ENCODE peak calls at places on chromosomes 11 and 22, in six cellular contexts. T is pancreas, P is IMR-90, G is lower leg skin, C is progenitor cell of endocrine pancreas, U is neural progenitor cell. R is an unnamed sample.

GRCh38 chr11:77080643-77081210 is 14.0 kb downstream of the CAPN5 start:
- DNase-seq in T (no peak), P (peak), G (no peak), C (no peak), U (no peak), R (no peak)

GRCh38 chr22:23306438-23306921 is 126.2 kb downstream of the BCR start:
- DNase-seq in T (no peak), P (peak), G (no peak), C (no peak), U (no peak), R (no peak)

GRCh38 chr11:134504146-134504905 is 92.3 kb upstream of the B3GAT1 start:
- DNase-seq in T (no peak), P (no peak), G (no peak), C (no peak), U (peak), R (no peak)

GRCh38 chr22:47921906-47922305 is 1159.5 kb downstream of the TBC1D22A start:
- DNase-seq in T (no peak), P (no peak), G (no peak), C (no peak), U (no peak), R (no peak)

GRCh38 chr11:41978951-41979350 is 519.5 kb upstream of the LRRC4C start:
- DNase-seq in T (no peak), P (no peak), G (no peak), C (no peak), U (no peak), R (no peak)

GRCh38 chr11:64900263-64900678 is 16.7 kb downstream of the ATG2A start:
- DNase-seq in T (no peak), P (peak), G (no peak), C (no peak), U (no peak), R (no peak)

GRCh38 chr11:33585564-33585963 is 115.1 kb downstream of the C11orf91 start:
- DNase-seq in T (no peak), P (no peak), G (no peak), C (no peak), U (no peak), R (no peak)

GRCh38 chr22:29689872-29690213 is 30.0 kb upstream of the CABP7 start:
- DNase-seq in T (peak), P (peak), G (no peak), C (peak), U (peak), R (no peak)

GRCh38 chr22:40690370-40690769 is 11.1 kb downstream of the MCHR1 start:
- DNase-seq in T (no peak), P (no peak), G (no peak), C (no peak), U (no peak), R (no peak)

GRCh38 chr11:2755071-2755470 is 55.3 kb upstream of the KCNQ1OT1 start:
- DNase-seq in T (no peak), P (no peak), G (no peak), C (no peak), U (no peak), R (no peak)

GRCh38 chr11:66859686-66860448 is 3.0 kb downstream of the LRFN4 start:
- DNase-seq in T (no peak), P (no peak), G (no peak), C (no peak), U (no peak), R (no peak)

GRCh38 chr11:14554959-14555358 is 34.8 kb upstream of the PSMA1 start:
- DNase-seq in T (no peak), P (no peak), G (peak), C (no peak), U (no peak), R (no peak)

GRCh38 chr11:115244758-115245157 is 259.5 kb downstream of the CADM1 start:
- DNase-seq in T (no peak), P (peak), G (no peak), C (no peak), U (no peak), R (no peak)

GRCh38 chr11:118908931-118909618 is 16.7 kb downstream of the BCL9L start:
- DNase-seq in T (peak), P (peak), G (no peak), C (no peak), U (peak), R (no peak)

GRCh38 chr11:19460718-19461405 is 220.1 kb upstream of the E2F8 start:
- DNase-seq in T (no peak), P (peak), G (no peak), C (no peak), U (no peak), R (no peak)

GRCh38 chr11:125305346-125305745 is 140.8 kb downstream of the PKNOX2 start:
- DNase-seq in T (no peak), P (no peak), G (no peak), C (no peak), U (no peak), R (no peak)

GRCh38 chr11:134527382-134528243 is 115.6 kb upstream of the B3GAT1 start:
- DNase-seq in T (no peak), P (no peak), G (no peak), C (no peak), U (no peak), R (peak)

GRCh38 chr22:39277135-39277607 is 32.4 kb upstream of the PDGFB start:
- DNase-seq in T (no peak), P (peak), G (no peak), C (no peak), U (no peak), R (no peak)

GRCh38 chr11:98536023-98536422 is 484.7 kb upstream of the CNTN5 start:
- DNase-seq in T (no peak), P (no peak), G (no peak), C (no peak), U (no peak), R (no peak)

GRCh38 chr22:30602049-30602448 is 4.9 kb upstream of the TCN2 start:
- DNase-seq in T (no peak), P (peak), G (no peak), C (no peak), U (peak), R (no peak)

GRCh38 chr11:95924414-95924760 is 480 bp upstream of the MTMR2 start:
- DNase-seq in T (no peak), P (peak), G (no peak), C (no peak), U (no peak), R (no peak)

GRCh38 chr11:130677486-130678153 is 229.2 kb downstream of the ADAMTS15 start:
- DNase-seq in T (peak), P (peak), G (no peak), C (no peak), U (peak), R (no peak)

GRCh38 chr11:46655631-46656030 is 38.3 kb downstream of the ATG13 start:
- DNase-seq in T (no peak), P (no peak), G (no peak), C (no peak), U (no peak), R (no peak)

GRCh38 chr11:106594751-106595351 is 423.4 kb downstream of the GUCY1A2 start:
- DNase-seq in T (no peak), P (peak), G (no peak), C (no peak), U (no peak), R (no peak)

GRCh38 chr11:30567644-30568043 is 18.5 kb downstream of the MPPED2 start:
- DNase-seq in T (no peak), P (no peak), G (no peak), C (no peak), U (no peak), R (no peak)

GRCh38 chr11:17516551-17517150 is 27.6 kb downstream of the USH1C start:
- DNase-seq in T (no peak), P (no peak), G (no peak), C (no peak), U (no peak), R (no peak)

GRCh38 chr11:8265681-8266241 is 2.1 kb upstream of the LMO1 start:
- DNase-seq in T (no peak), P (no peak), G (no peak), C (no peak), U (peak), R (no peak)

GRCh38 chr11:117725048-117725734 is 71.8 kb downstream of the DSCAML1 start:
- DNase-seq in T (no peak), P (no peak), G (no peak), C (no peak), U (no peak), R (no peak)

DNA sequence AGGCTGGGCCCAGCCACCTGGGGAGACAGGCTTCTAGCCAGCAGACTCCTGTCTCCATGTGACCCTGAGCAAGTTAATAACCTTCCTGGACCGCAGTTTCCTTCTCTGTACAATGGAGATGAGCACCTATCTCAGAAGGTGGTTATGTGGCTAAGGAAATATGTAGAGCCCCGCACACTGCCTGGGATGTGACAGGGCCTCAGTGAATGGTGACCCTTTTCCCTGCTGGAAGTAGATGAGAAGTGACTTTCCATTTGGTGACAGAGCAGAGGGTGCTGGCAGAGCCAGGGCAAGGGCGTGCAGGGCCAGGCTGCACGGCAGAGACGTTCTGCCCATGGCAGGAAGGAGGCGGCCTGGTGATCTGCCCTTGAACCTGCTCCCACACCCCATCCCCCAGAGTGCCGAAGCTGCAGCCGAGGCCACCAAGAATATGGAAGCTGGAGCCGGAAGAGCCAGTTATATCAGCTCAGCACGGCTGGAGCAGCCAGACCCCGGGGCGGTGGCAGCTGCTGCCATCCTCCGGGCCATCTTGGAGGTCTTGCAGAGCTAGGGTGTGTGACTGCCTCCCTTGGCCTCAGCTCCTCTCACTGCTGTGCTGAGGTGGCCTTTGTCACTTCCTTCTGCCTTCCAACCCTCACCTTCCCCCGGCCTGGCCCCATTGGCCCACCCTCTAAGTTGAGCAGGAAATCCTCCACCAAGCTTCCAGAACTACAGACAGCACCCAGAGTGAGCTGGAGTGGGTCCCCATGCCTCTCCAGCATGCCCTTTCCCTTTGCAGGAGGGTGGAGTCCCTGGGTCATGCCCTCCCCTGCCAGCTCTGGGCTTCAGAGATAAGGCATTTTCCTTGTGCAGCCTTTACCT is 13.2 kb downstream of the TKFC start:
- DNase-seq in T (no peak), P (no peak), G (no peak), C (no peak), U (no peak), R (no peak)
- TF ChIP-seq CTCF in T (no peak), P (no peak), G (no peak), C (no peak), U (no peak), R (no peak)

GRCh38 chr11:104332110-104332509 is 168.2 kb upstream of the PDGFD start:
- DNase-seq in T (no peak), P (no peak), G (no peak), C (no peak), U (peak), R (no peak)
- TF ChIP-seq CTCF in T (no peak), P (no peak), G (no peak), C (peak), U (peak), R (no peak)

DNA sequence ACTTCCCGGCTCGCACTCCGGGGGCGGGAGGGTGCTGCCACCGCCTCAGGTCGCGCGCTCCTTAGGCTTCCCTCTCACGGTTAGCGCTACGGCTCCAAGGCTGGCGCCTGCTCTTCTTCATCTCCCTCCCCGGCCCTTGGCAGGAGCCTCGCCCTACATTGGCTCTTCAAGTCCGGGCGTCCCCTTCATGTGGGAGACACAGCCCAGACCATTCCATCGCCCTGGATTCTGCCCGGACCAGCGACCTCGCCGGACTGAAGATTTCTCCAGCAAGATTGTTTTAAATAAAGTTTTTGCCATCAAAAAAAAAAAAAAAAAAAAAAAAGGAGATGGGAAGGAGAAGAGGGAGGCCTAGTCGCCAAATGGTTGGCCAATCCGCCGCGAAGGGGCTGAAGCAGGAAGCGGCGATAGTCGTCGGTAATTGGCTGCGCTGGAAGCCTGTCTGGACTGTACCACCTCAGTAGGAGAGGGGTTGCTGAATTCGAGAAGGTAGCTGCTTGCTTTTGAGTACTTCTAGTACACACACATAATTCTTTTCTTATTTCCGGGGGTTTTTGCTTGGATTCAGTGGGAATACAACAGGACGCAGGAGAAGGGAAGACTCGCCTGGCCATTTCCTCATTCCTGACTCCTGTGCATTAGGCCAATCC is 724 bp upstream of the ZDHHC5 start:
- DNase-seq in T (peak), P (peak), G (peak), C (peak), U (peak), R (peak)
- TF ChIP-seq CTCF in T (no peak), P (no peak), G (no peak), C (peak), U (no peak), R (no peak)

GRCh38 chr22:21642584-21643448 is 714 bp downstream of the SDF2L1 start:
- DNase-seq in T (peak), P (peak), G (no peak), C (peak), U (peak), R (peak)

GRCh38 chr22:21643533-21644357 is 1.6 kb downstream of the SDF2L1 start:
- DNase-seq in T (no peak), P (no peak), G (no peak), C (no peak), U (no peak), R (no peak)

GRCh38 chr22:21640810-21641209 is 1.3 kb upstream of the SDF2L1 start:
- DNase-seq in T (no peak), P (no peak), G (no peak), C (no peak), U (no peak), R (no peak)

GRCh38 chr22:21641417-21641794 is 696 bp upstream of the SDF2L1 start:
- DNase-seq in T (peak), P (peak), G (no peak), C (no peak), U (peak), R (no peak)

DNA sequence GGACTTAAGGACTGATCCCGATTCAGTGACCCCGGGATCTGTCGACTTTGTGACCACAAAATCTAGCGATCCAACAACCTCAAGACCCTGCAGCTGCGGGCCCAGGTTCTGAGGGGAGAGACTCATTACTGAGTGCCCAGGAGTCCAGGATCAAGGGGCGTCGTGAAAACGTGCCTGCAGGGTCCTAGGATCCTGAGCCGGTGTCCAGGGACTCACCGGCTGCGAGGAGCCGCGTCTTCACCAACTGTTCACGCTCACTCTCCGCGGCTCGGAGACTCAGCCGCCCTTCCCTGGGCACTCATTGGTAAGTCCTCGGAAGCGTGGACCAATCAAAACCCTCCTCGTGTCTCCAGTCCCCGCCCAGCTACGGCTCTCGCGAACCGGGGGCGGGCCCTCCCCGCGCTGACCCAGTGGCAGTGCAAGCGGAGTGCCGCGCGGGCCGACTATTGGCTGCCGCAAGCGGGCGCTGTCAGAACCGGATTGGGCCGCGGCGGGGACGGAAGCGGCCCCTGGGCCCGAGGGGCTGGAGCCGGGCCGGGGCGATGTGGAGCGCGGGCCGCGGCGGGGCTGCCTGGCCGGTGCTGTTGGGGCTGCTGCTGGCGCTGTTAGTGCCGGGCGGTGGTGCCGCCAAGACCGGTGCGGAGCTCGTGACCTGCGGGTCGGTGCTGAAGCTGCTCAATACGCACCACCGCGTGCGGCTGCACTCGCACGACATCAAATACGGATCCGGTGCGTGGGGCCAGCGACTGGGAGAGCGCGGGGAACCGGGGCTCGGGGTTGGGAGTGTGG is at the start of gene SDF2L1:
- DNase-seq in T (peak), P (peak), G (peak), C (peak), U (peak), R (peak)
- TF ChIP-seq CTCF in T (no peak), P (no peak), G (no peak), C (no peak), U (no peak), R (no peak)

GRCh38 chr11:102653744-102654291 is 28.7 kb upstream of the MMP20 start:
- DNase-seq in T (no peak), P (peak), G (no peak), C (no peak), U (no peak), R (no peak)
- TF ChIP-seq CTCF in T (no peak), P (no peak), G (no peak), C (no peak), U (no peak), R (no peak)

GRCh38 chr11:58629857-58630256 is 7.4 kb downstream of the CNTF start:
- DNase-seq in T (no peak), P (peak), G (no peak), C (no peak), U (peak), R (no peak)
- TF ChIP-seq CTCF in T (peak), P (peak), G (no peak), C (peak), U (peak), R (no peak)

GRCh38 chr11:68610452-68611116 is 73.8 kb upstream of the GAL start:
- DNase-seq in T (no peak), P (peak), G (no peak), C (no peak), U (peak), R (no peak)
- TF ChIP-seq CTCF in T (no peak), P (peak), G (no peak), C (peak), U (peak), R (no peak)